ENCODE peak calls at places on chromosomes 4 and X, in six cellular contexts. N is GM23248, D is lower lobe of right lung, P is ovary, V is ascending aorta, Z is IMR-90. X is an unnamed sample. For H3K4me1, the result is how much of the 10 kb centered on the place peaks cover.

GRCh38 chrX:71166461-71166860 is 21.8 kb downstream of the NLGN3 start:
- DNase-seq in N (no peak), D (no peak), P (no peak), V (no peak), Z (no peak), X (no peak)

GRCh38 chr4:8849266-8850073 is 22.2 kb downstream of the HMX1 start:
- DNase-seq in N (no peak), D (peak), P (peak), V (peak), Z (no peak), X (no peak)

GRCh38 chrX:119753639-119754257 is 4.6 kb upstream of the SOWAHD start:
- DNase-seq in N (peak), D (no peak), P (no peak), V (no peak), Z (peak), X (no peak)

GRCh38 chr4:181835348-181835747 is 407.9 kb upstream of the TENM3 start:
- DNase-seq in N (peak), D (no peak), P (no peak), V (no peak), Z (no peak), X (no peak)

GRCh38 chr4:151198748-151199147 is 78.2 kb upstream of the PRSS48 start:
- DNase-seq in N (peak), D (no peak), P (no peak), V (no peak), Z (peak), X (no peak)

GRCh38 chrX:124791492-124792095 is 445.2 kb downstream of the SH2D1A start:
- DNase-seq in N (no peak), D (no peak), P (no peak), V (no peak), Z (no peak), X (no peak)

GRCh38 chrX:82676386-82676785 is 831.7 kb upstream of the POU3F4 start:
- DNase-seq in N (peak), D (no peak), P (no peak), V (no peak), Z (no peak), X (no peak)

GRCh38 chr4:31983246-31983645 is 1263.1 kb downstream of the PCDH7 start:
- DNase-seq in N (no peak), D (no peak), P (no peak), V (no peak), Z (no peak), X (no peak)

GRCh38 chrX:112147206-112147605 is 64.6 kb upstream of the TRPC5 start:
- DNase-seq in N (peak), D (no peak), P (no peak), V (no peak), Z (peak), X (no peak)

GRCh38 chr4:1539132-1539755 is 133.0 kb upstream of the NKX1-1 start:
- DNase-seq in N (no peak), D (peak), P (no peak), V (no peak), Z (no peak), X (no peak)

GRCh38 chr4:159297088-159297487 is 194.2 kb downstream of the RAPGEF2 start:
- DNase-seq in N (no peak), D (no peak), P (no peak), V (no peak), Z (peak), X (no peak)

GRCh38 chr4:156956359-156956758 is 15.2 kb downstream of the PDGFC start:
- DNase-seq in N (no peak), D (no peak), P (no peak), V (no peak), Z (no peak), X (no peak)

GRCh38 chr4:177974461-177974860 is 532.2 kb upstream of the AGA start:
- DNase-seq in N (no peak), D (no peak), P (no peak), V (no peak), Z (peak), X (no peak)

GRCh38 chrX:132407704-132408103 is 81.1 kb downstream of the MBNL3 start:
- DNase-seq in N (no peak), D (no peak), P (no peak), V (no peak), Z (no peak), X (no peak)

GRCh38 chr4:114615435-114615834 is 16.8 kb downstream of the UGT8 start:
- DNase-seq in N (no peak), D (no peak), P (no peak), V (no peak), Z (no peak), X (no peak)

GRCh38 chr4:116055857-116056827 is 942.7 kb upstream of the NDST4 start:
- DNase-seq in N (peak), D (no peak), P (no peak), V (no peak), Z (no peak), X (no peak)

GRCh38 chrX:19627533-19627932 is 112.2 kb upstream of the MAP3K15 start:
- DNase-seq in N (peak), D (no peak), P (no peak), V (no peak), Z (peak), X (no peak)

GRCh38 chrX:134849390-134849789 is 141.4 kb upstream of the SMIM10 start:
- DNase-seq in N (peak), D (no peak), P (no peak), V (no peak), Z (peak), X (no peak)

GRCh38 chrX:8341814-8342590 is 122.6 kb upstream of the VCX3B start:
- DNase-seq in N (no peak), D (no peak), P (no peak), V (no peak), Z (no peak), X (no peak)

GRCh38 chr4:187606581-187606980 is 389.0 kb upstream of the ZFP42 start:
- DNase-seq in N (peak), D (no peak), P (no peak), V (no peak), Z (peak), X (no peak)

GRCh38 chr4:854356-854755 is 28.4 kb upstream of the CPLX1 start:
- DNase-seq in N (no peak), D (peak), P (no peak), V (no peak), Z (no peak), X (no peak)

GRCh38 chr4:5905714-5906113 is 12.8 kb upstream of the CRMP1 start:
- DNase-seq in N (no peak), D (no peak), P (no peak), V (no peak), Z (no peak), X (no peak)

GRCh38 chrX:116272328-116272727 is 101.8 kb downstream of the AGTR2 start:
- DNase-seq in N (peak), D (no peak), P (no peak), V (no peak), Z (peak), X (no peak)

GRCh38 chr4:159358226-159358625 is 255.3 kb downstream of the RAPGEF2 start:
- DNase-seq in N (peak), D (no peak), P (no peak), V (no peak), Z (peak), X (no peak)

GRCh38 chr4:7651461-7651921 is 216.8 kb upstream of the PSAPL1 start:
- DNase-seq in N (peak), D (peak), P (peak), V (no peak), Z (peak), X (no peak)

GRCh38 chrX:13077168-13077567 is 32.7 kb upstream of the FAM9C start:
- DNase-seq in N (peak), D (no peak), P (no peak), V (peak), Z (peak), X (no peak)

GRCh38 chr4:3269105-3269927 is 20.4 kb downstream of the MSANTD1 start:
- DNase-seq in N (no peak), D (no peak), P (no peak), V (no peak), Z (no peak), X (peak)

GRCh38 chr4:81426770-81427604 is 44.7 kb downstream of the RASGEF1B start:
- DNase-seq in N (no peak), D (no peak), P (no peak), V (no peak), Z (peak), X (no peak)

GRCh38 chrX:50700921-50701320 is 113.1 kb downstream of the SHROOM4 start:
- DNase-seq in N (peak), D (no peak), P (no peak), V (no peak), Z (no peak), X (no peak)

GRCh38 chr4:189090174-189090814 is 850.4 kb upstream of the FRG1 start:
- DNase-seq in N (peak), D (no peak), P (no peak), V (no peak), Z (peak), X (no peak)

GRCh38 chr4:15906024-15906443 is 32.5 kb downstream of the FGFBP1 start:
- DNase-seq in N (no peak), D (peak), P (no peak), V (no peak), Z (no peak), X (peak)

GRCh38 chr4:110533940-110534339 is 58.0 kb downstream of the ENPEP start:
- DNase-seq in N (peak), D (no peak), P (no peak), V (peak), Z (peak), X (no peak)

GRCh38 chr4:120927758-120928409 is 5.4 kb upstream of the PRDM5 start:
- DNase-seq in N (peak), D (no peak), P (no peak), V (no peak), Z (no peak), X (no peak)

GRCh38 chrX:75115707-75116413 is 40.2 kb downstream of the ABCB7 start:
- DNase-seq in N (no peak), D (no peak), P (no peak), V (no peak), Z (no peak), X (no peak)

GRCh38 chrX:110004970-110005369 is 2.1 kb downstream of the TMEM164 start:
- DNase-seq in N (no peak), D (no peak), P (no peak), V (no peak), Z (no peak), X (no peak)

GRCh38 chrX:71107762-71108360 is 1.3 kb upstream of the CXorf65 start:
- DNase-seq in N (no peak), D (no peak), P (no peak), V (no peak), Z (no peak), X (no peak)

GRCh38 chr4:111362891-111363290 is 740.0 kb upstream of the PITX2 start:
- DNase-seq in N (peak), D (no peak), P (no peak), V (no peak), Z (peak), X (no peak)

GRCh38 chr4:141352328-141352727 is 131.6 kb downstream of the ZNF330 start:
- DNase-seq in N (no peak), D (no peak), P (no peak), V (no peak), Z (no peak), X (no peak)

DNA sequence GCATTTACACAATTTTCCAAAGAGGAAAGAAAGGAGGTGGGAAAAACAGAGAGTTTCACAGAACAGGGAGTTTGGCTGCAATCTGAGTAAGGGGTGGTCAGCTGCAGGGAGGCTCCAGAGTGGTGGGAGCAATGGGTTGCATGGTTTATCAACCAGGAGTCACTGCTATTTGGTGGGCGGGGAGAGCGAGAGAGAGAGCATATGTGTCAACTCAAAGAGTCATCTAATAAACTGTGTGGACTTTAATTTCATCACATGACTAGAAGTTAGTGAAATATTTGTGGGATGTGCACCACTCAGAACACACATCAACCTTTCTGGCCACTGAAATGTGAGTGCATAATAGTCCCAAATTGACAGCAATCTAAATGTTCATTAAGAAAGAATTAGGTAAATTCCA is 94.6 kb downstream of the FAM13A start:
- DNase-seq in N (no peak), D (no peak), P (no peak), V (no peak), Z (no peak), X (no peak)
- H3K4me3 ChIP-seq in N (no peak), D (no peak), P (no peak), V (no peak), Z (no peak), X (no peak)

GRCh38 chr4:128287871-128288688 is 467 bp upstream of the PGRMC2 start:
- DNase-seq in N (peak), D (peak), P (peak), V (peak), Z (peak), X (peak)

GRCh38 chr4:128286474-128287158 is 997 bp downstream of the PGRMC2 start:
- DNase-seq in N (peak), D (no peak), P (no peak), V (no peak), Z (peak), X (no peak)

GRCh38 chr4:128285085-128286023 is 2.3 kb downstream of the PGRMC2 start:
- DNase-seq in N (peak), D (no peak), P (no peak), V (no peak), Z (no peak), X (no peak)

GRCh38 chr4:128288689-128289106 is 1.1 kb upstream of the PGRMC2 start:
- DNase-seq in N (no peak), D (no peak), P (no peak), V (no peak), Z (peak), X (no peak)

DNA sequence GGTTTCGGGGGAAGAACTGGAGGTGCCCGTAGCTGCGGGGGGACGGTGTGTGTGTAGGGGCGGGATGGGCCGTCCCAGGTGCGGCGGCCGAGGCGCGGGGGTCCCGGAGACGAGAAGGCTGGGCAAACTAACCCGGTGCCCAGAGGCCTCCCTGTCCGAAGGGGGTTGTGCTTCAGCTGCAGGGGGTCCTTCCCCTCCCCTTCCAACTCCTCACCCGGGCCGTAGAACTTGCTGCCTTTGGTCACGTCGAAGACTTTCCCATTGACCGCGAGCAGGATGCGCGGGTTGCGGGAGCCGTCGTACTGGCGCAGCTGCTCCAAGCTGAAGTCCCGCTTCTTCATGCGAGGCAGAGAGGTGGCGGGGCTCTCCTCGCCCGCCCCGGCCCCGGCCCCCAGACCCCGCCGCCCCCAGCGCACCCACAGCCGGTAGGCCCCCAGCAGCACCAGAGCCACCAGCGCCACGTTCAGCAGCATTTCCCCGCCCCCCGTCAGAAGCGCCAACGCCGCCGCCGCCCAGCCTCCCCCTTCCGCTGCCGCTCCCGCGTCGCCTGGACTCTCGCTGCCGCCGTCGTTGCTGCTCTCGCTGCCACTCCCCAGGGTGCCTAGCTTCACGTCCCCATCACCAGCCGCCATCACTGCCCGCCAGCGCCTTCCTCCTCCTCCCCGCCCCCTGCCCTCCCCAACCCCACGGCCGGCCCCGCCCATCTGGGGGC is at the start of gene PGRMC2:
- DNase-seq in N (peak), D (no peak), P (no peak), V (peak), Z (peak), X (no peak)
- H3K4me1 ChIP-seq in N (under half), D (under half), P (under half), V (under half), Z (under half), X (half or more)

GRCh38 chr4:185931375-185931774 is 119.4 kb upstream of the SORBS2 start:
- DNase-seq in N (no peak), D (no peak), P (no peak), V (no peak), Z (no peak), X (no peak)

GRCh38 chr4:185933078-185933581 is 121.1 kb upstream of the SORBS2 start:
- DNase-seq in N (peak), D (no peak), P (no peak), V (peak), Z (peak), X (no peak)

GRCh38 chr4:185932491-185932890 is 120.5 kb upstream of the SORBS2 start:
- DNase-seq in N (no peak), D (no peak), P (no peak), V (no peak), Z (no peak), X (no peak)

GRCh38 chr4:185928761-185929455 is 116.9 kb upstream of the SORBS2 start:
- DNase-seq in N (no peak), D (no peak), P (no peak), V (no peak), Z (no peak), X (no peak)

DNA sequence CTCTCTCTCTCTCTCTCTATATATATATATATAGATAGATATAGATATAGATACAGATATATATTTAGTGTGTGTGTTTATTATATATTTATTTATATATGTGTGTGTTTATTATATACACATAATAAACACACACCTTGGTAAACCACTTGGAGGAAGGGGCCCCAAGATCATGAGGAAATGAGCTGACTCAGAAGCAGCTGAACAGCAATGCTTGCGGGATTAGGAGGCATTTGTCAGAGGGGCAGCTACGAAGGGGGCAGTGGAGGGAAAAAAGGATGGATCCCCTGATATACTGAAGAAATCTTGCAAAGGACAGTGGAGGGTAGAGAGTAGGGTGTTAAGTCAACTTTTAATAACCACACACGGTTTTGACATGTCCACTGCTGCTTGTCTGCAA is 120.0 kb upstream of the SORBS2 start:
- DNase-seq in N (no peak), D (no peak), P (no peak), V (no peak), Z (no peak), X (no peak)
- H3K4me3 ChIP-seq in N (no peak), D (no peak), P (no peak), V (peak), Z (no peak), X (peak)

GRCh38 chr4:139241784-139242151 is 38.3 kb downstream of the MGARP start:
- DNase-seq in N (no peak), D (no peak), P (no peak), V (no peak), Z (no peak), X (no peak)
- H3K4me1 ChIP-seq in N (under half), D (under half), P (under half), V (under half), Z (under half), X (under half)

DNA sequence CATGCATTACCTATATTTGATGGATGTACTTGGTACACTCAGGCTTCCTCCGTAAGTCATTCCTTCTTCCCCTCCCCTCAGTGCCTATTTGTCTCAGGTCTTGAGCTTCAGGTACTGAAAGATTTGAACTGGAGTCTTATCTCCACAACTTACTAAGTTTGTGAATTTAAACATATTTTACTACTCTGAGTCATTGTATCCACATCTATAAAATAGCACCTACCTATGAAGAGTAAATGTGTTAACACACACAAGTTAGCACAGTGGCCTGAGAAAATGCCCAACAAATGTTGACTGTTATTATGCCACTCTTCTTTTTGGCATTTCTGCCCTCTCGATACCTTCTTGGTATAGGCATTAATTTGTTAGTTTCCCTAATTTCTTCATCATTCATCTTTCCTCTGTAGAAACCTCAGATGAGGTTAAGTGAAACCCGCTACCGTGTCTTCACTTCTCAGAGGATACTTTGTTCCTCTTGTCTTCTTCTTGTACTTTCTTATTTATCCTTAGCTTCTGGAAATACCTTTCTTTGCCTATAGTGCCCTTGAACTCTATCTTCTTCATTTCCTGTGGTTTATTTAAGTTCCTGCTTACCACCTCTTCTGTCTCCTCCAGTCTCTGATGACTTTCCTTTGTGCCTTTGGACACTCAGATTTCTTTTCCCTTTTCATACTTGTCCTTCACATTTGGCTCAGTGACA is 159.5 kb upstream of the LEF1 start:
- DNase-seq in N (no peak), D (no peak), P (no peak), V (no peak), Z (no peak), X (no peak)
- H3K4me3 ChIP-seq in N (no peak), D (no peak), P (no peak), V (no peak), Z (no peak), X (no peak)

X was measured in left ventricle myocardium inferior.